ENCODE peak calls at places on chromosomes 11 and 22, in six cellular contexts. X is neuronal stem cell, C is IMR-90, T is H1, I is mesendoderm, F is trophoblast cell. E is an unnamed sample.

GRCh38 chr11:14346303-14346702 is 12.7 kb downstream of the RRAS2 start:
- DNase-seq in X (no peak), C (no peak), T (no peak), I (no peak), F (no peak), E (no peak)

GRCh38 chr11:133064152-133064877 is 468.0 kb downstream of the OPCML start:
- DNase-seq in X (peak; percentile 68), C (peak; percentile 48), T (peak; percentile 67), I (peak; percentile 96), F (no peak), E (peak; percentile 62)

GRCh38 chr11:116454020-116454645 is 318.7 kb downstream of the BUD13 start:
- DNase-seq in X (no peak), C (peak; percentile 27), T (no peak), I (peak; percentile 80), F (peak; percentile 73), E (peak; percentile 0)

GRCh38 chr11:85602551-85603218 is 24.5 kb downstream of the DLG2 start:
- DNase-seq in X (no peak), C (peak; percentile 1), T (no peak), I (no peak), F (no peak), E (no peak)

GRCh38 chr11:44463751-44464150 is 101.7 kb upstream of the CD82 start:
- DNase-seq in X (no peak), C (no peak), T (no peak), I (no peak), F (no peak), E (no peak)

GRCh38 chr11:96222102-96222501 is 120.9 kb downstream of the MAML2 start:
- DNase-seq in X (no peak), C (peak; percentile 56), T (no peak), I (no peak), F (no peak), E (peak; percentile 64)

GRCh38 chr11:10351768-10352641 is 47.1 kb downstream of the ADM start:
- DNase-seq in X (peak; percentile 82), C (peak; percentile 95), T (peak; percentile 98), I (peak; percentile 97), F (peak; percentile 88), E (peak; percentile 97)

GRCh38 chr11:35986958-35987357 is 43.1 kb downstream of the LDLRAD3 start:
- DNase-seq in X (no peak), C (peak; percentile 38), T (no peak), I (peak; percentile 77), F (peak; percentile 9), E (peak; percentile 26)

GRCh38 chr11:115360186-115360824 is 143.9 kb downstream of the CADM1 start:
- DNase-seq in X (no peak), C (peak; percentile 50), T (no peak), I (no peak), F (no peak), E (peak; percentile 26)

GRCh38 chr11:110121204-110121603 is 28.0 kb downstream of the ZC3H12C start:
- DNase-seq in X (no peak), C (peak; percentile 81), T (no peak), I (no peak), F (no peak), E (no peak)

GRCh38 chr11:10660323-10660722 is 33.2 kb downstream of the IRAG1 start:
- DNase-seq in X (no peak), C (no peak), T (no peak), I (no peak), F (no peak), E (no peak)

GRCh38 chr11:132353255-132353654 is 982.8 kb downstream of the NTM start:
- DNase-seq in X (no peak), C (no peak), T (no peak), I (no peak), F (no peak), E (no peak)

GRCh38 chr11:77705195-77705876 is 67.7 kb upstream of the CLNS1A start:
- DNase-seq in X (no peak), C (peak; percentile 69), T (no peak), I (peak; percentile 81), F (peak; percentile 58), E (peak; percentile 40)

GRCh38 chr11:66884443-66884842 is 27.6 kb downstream of the LRFN4 start:
- DNase-seq in X (no peak), C (no peak), T (no peak), I (no peak), F (no peak), E (no peak)

GRCh38 chr22:29780781-29781676 is 13.9 kb downstream of the UQCR10 start:
- DNase-seq in X (no peak), C (peak; percentile 85), T (no peak), I (peak; percentile 50), F (no peak), E (peak; percentile 58)

GRCh38 chr22:22558972-22559603 is at the start of gene PRAME:
- DNase-seq in X (peak; percentile 12), C (peak; percentile 13), T (peak; percentile 34), I (peak; percentile 81), F (peak; percentile 57), E (peak; percentile 4)

GRCh38 chr11:102177126-102177525 is 66.9 kb downstream of the YAP1 start:
- DNase-seq in X (no peak), C (peak; percentile 47), T (no peak), I (no peak), F (no peak), E (peak; percentile 42)

DNA sequence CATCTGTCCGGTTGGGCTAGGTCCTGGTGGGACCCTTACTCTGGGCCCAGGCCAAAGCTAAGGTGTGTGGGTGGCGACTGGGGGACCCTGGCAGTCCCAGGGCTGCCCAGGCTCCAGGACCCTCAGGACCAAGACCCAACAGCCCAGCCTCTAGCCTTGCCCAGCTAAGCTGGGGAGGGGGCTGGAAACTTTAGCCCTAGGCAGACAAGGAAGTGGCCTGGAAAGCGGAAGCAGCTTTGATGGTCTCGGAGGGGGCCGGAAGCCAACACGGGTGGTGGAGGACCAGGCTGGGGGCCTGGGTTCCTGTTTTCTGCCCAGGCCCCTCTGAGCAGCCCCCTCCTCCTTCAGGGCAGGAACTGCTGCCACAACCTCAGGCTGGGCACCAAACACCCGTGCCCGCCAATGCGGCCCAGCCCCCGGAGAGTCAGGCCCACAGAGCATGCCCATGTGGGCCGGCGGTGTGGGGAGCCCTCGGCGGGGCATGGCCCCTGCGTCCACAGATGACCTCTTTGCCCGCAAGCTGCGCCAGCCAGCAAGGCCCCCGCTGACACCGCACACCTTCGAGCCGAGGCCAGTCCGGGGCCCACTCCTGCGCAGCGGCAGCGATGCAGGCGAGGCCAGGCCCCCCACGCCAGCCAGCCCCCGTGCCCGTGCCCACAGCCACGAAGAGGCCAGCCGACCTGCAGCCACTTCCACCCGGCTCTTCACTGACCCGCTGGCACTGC is 2.7 kb downstream of the SIPA1 start:
- DNase-seq in X (no peak), C (no peak), T (no peak), I (no peak), F (no peak), E (no peak)
- H3K4me3 ChIP-seq in X (no peak overlapping the region), C (no peak overlapping the region), T (no peak overlapping the region), I (no peak overlapping the region), F (no peak overlapping the region), E (no peak overlapping the region)

DNA sequence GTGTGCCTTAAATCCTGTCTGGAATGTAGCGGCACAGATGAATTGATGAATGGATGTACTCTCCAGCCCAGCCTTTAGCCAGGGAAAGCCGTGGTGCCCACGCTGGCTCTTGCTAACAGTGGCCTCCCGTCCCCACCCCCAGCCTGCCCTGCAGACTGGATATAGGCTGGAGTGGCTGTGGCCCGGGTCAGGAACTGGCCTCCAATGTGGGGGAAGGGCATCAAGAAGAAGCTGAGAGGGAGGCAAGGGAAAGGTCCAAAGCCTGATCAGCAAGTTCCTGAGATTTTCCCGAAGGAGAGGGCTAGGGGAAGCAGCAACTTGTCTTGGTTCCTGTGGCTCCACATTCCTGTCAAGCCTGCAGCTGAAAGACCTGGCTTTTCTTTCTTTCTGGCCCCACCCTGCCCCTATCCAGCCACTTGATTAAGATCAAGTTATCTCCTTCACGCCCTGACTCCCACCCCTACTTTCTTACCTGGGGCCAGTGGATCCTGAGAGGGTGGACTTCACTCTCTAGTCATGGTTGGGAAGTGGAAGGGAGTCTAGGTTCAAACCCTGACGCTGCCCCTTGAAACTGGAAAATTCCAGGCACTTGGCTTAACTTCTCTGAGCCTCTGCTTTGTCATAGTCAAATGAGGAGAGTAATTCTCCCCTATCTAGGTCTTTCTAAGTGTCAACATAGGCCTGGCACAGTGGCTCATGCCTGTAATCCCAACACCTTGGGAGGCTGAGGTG is 11.0 kb upstream of the MICALL1 start:
- DNase-seq in X (peak; percentile 57), C (no peak), T (no peak), I (peak; percentile 97), F (peak; percentile 99), E (peak; percentile 30)
- H3K18ac ChIP-seq in X (peak overlapping the region; percentile 51), C (no peak overlapping the region), T (peak overlapping the region; percentile 93), I (peak overlapping the region; percentile 57), F (peak overlapping the region; percentile 92), E (peak overlapping the region; percentile 16)

DNA sequence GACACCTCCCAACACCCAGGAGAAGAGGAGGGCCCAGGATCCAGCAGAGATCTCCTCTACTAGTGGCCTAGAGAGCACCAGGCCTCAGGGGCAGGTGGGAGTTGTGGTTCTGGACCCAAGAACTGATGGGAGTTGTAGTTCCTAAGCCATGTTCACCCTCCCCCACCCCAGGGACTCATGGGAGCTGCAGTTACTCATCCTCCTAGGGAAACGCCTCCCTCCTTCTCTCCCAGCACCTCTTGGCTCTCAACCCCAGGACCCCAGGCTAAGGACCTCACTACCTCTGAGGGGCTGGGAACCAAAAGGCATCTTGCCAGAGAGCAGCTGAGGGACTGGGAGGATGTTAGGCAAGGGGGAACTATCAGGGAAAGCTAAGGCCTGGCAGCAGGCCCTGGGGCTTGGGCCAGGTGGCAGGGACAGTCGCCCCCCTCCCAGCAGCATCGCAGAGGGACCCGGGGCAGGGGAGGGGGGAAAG is 28.8 kb downstream of the SLC22A12 start:
- DNase-seq in X (no peak), C (peak; percentile 49), T (no peak), I (peak; percentile 85), F (no peak), E (peak; percentile 27)
- H3K4me3 ChIP-seq in X (no peak overlapping the region), C (no peak overlapping the region), T (no peak overlapping the region), I (no peak overlapping the region), F (no peak overlapping the region), E (no peak overlapping the region)

GRCh38 chr11:61889831-61890230 is 1.5 kb downstream of the FADS3 start:
- DNase-seq in X (no peak), C (no peak), T (no peak), I (no peak), F (peak; percentile 75), E (no peak)

GRCh38 chr11:61892085-61892370 is 683 bp upstream of the FADS3 start:
- DNase-seq in X (no peak), C (no peak), T (no peak), I (no peak), F (no peak), E (no peak)

GRCh38 chr11:61890536-61891330 is 612 bp downstream of the FADS3 start:
- DNase-seq in X (no peak), C (peak; percentile 82), T (no peak), I (peak; percentile 73), F (peak; percentile 79), E (peak; percentile 90)

GRCh38 chr11:61893981-61894380 is 2.6 kb upstream of the FADS3 start:
- DNase-seq in X (no peak), C (peak; percentile 94), T (no peak), I (no peak), F (no peak), E (peak; percentile 80)

DNA sequence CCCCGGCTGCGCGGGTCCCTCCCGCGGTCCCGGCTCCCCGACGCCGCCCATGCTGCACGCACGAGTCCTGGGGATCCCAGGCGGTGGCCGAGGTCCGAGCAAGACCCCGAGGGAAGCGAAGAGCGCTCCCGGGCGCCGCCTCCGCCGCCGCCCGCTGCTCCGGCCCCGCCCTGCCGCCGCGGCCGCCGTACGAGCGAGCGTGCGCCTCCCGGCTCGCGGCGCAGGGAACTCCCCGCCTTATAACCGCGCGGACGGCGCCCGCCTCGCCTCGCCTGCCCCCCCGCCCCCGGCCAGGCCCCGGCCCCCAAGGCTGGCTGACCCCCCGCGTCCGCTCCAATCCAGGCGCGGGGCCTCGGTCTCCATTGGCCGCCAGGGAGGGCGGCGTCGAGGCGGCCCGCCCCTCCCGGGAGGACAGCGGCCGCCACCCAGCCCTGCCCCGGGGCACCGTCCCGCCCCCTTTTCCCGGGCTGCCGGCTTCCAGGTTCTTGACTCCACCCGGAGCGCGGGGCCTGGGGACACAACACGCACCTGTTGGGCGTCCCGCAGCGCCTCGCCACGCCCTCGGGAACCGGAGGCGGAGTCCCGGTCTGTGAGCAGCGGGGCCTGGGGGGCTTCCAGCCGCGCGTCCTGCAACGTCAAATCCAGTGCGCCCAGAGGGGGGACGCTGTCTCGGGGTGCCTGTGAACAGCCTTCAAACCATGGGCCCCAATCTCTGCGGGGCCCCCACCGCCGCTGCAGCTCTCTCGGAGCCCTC is at the start of gene FADS3:
- DNase-seq in X (peak; percentile 83), C (peak; percentile 69), T (peak; percentile 73), I (peak; percentile 78), F (peak; percentile 94), E (peak; percentile 84)
- H3K18ac ChIP-seq in X (peak within 1 kb of the TSS; percentile 95), C (peak within 1 kb of the TSS; percentile 26), T (peak within 1 kb of the TSS; percentile 96), I (no peak within 1 kb of the TSS), F (peak within 1 kb of the TSS; percentile 89), E (peak within 1 kb of the TSS; percentile 78)

E was measured in mesenchymal stem cell.